ENCODE peak calls at places on chromosomes 3 and 15, in seven cellular contexts. N is nephron progenitor cell, L is HFF-Myc, S is GM23338, Y is Calu3, I is RWPE1, X is HCT116. C is an unnamed sample.

GRCh38 chr3:45980819-45981218 is 14.8 kb downstream of the FYCO1 start:
- DNase-seq in N (no peak), L (no peak), S (no peak), Y (no peak), I (no peak), X (no peak), C (no peak)

GRCh38 chr3:193148678-193149473 is 92.1 kb upstream of the PLAAT1 start:
- DNase-seq in N (no peak), L (no peak), S (no peak), Y (no peak), I (no peak), X (no peak), C (no peak)

GRCh38 chr3:99965077-99965476 is 147.4 kb downstream of the CMSS1 start:
- DNase-seq in N (no peak), L (no peak), S (no peak), Y (no peak), I (peak), X (no peak), C (no peak)

GRCh38 chr3:128011140-128011539 is 41.1 kb upstream of the SEC61A1 start:
- DNase-seq in N (peak), L (no peak), S (peak), Y (peak), I (peak), X (peak), C (no peak)

GRCh38 chr3:58333206-58334012 is 717 bp downstream of the PXK start:
- DNase-seq in N (peak), L (no peak), S (peak), Y (peak), I (peak), X (no peak), C (no peak)

GRCh38 chr3:148796799-148797198 is 30.8 kb upstream of the CPB1 start:
- DNase-seq in N (no peak), L (no peak), S (no peak), Y (peak), I (peak), X (peak), C (no peak)

GRCh38 chr3:12175137-12175593 is 16.5 kb upstream of the TIMP4 start:
- DNase-seq in N (no peak), L (no peak), S (no peak), Y (no peak), I (no peak), X (no peak), C (no peak)

GRCh38 chr15:34754674-34755418 is at the start of gene GJD2:
- DNase-seq in N (peak), L (no peak), S (peak), Y (no peak), I (no peak), X (no peak), C (no peak)

GRCh38 chr3:168034152-168034928 is 61.4 kb downstream of the GOLIM4 start:
- DNase-seq in N (no peak), L (peak), S (no peak), Y (no peak), I (no peak), X (no peak), C (peak)

GRCh38 chr3:135908225-135908624 is 57.3 kb upstream of the PPP2R3A start:
- DNase-seq in N (no peak), L (no peak), S (peak), Y (peak), I (peak), X (peak), C (no peak)

GRCh38 chr3:135908737-135909136 is 56.8 kb upstream of the PPP2R3A start:
- DNase-seq in N (no peak), L (no peak), S (no peak), Y (no peak), I (no peak), X (no peak), C (no peak)

GRCh38 chr3:135911106-135911505 is 54.4 kb upstream of the PPP2R3A start:
- DNase-seq in N (no peak), L (no peak), S (no peak), Y (no peak), I (no peak), X (no peak), C (no peak)

GRCh38 chr3:135907422-135908165 is 57.9 kb upstream of the PPP2R3A start:
- DNase-seq in N (no peak), L (no peak), S (no peak), Y (peak), I (peak), X (no peak), C (no peak)

DNA sequence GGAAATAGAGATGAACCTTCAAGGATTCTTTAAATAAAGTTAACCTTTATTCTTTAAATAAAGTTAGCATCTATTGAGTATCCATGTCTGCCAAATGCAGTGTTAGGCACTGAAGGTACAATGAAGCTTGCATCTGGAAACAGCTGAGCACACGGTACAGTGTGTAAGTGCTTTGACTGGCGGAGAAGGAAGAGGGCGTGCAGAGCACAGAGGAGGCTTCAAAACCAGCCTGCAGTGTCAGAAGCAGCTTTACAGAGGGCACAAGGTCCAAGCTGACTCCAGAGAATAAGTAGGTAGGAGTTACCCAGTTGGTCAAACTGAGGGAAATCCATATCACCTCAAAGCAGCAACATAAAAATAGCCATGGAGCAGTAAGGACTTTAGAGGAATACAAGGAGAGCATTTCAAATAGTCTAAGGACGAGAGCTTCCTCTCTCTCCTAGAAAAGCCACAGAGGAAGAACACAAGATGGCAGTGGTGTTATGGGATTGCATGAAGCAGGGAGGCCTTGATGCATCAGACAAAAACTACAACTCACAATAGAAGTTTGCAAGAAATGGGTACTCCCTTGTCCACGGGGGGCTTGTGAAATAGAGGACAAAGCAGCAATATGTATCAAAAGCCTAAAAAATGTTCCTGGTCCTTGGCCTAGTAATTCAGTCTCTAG is 60.3 kb upstream of the PPP2R3A start:
- DNase-seq in N (no peak), L (no peak), S (peak), Y (peak), I (no peak), X (no peak), C (no peak)
- TF ChIP-seq CTCF in N (no peak), L (peak), S (peak), Y (peak), I (no peak), X (no peak), C (peak)

GRCh38 chr3:15601399-15602145 is at the start of the genes BTD and HACL1:
- DNase-seq in N (peak), L (peak), S (peak), Y (peak), I (peak), X (peak), C (peak)
- TF ChIP-seq CTCF in N (no peak), L (peak), S (no peak), Y (no peak), I (no peak), X (peak), C (peak)

GRCh38 chr3:141127344-141128125 is 76.4 kb downstream of the SPSB4 start:
- DNase-seq in N (no peak), L (no peak), S (no peak), Y (no peak), I (no peak), X (no peak), C (no peak)
- TF ChIP-seq CTCF in N (no peak), L (no peak), S (no peak), Y (no peak), I (no peak), X (no peak), C (no peak)

GRCh38 chr15:40937762-40938529 is 8.8 kb downstream of the DLL4 start:
- DNase-seq in N (no peak), L (no peak), S (peak), Y (peak), I (peak), X (peak), C (no peak)
- TF ChIP-seq CTCF in N (no peak), L (peak), S (peak), Y (peak), I (peak), X (peak), C (peak)

DNA sequence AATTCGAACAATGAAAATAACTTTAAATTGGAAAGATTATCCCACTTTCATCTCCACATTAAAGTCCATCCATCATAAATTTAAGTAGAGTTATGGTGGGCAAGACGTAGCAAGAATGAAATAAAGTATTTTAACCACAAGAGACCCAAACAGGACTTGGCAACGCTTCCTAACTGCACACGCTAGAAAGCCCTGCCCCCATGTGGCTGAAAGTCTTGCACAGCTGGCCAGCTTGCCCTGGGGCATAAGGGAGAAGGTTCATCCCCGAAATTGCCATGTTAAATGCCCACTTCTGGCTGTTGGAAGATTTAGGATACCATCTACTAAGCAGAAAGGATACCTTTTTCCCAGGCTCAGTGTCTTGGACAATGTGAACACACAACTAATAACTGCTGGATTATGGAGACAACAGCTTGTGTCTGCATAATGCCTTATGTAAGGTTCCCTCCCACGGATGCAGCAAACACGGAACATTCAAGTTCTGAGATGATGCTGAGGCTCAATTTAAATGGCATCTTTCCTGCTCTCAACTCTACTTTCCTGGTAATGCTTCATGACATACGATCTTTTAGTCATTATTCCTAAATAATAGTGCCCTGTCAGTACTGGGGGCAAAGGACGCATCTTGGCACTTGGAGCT is 116.6 kb upstream of the TJP1 start:
- DNase-seq in N (no peak), L (no peak), S (peak), Y (no peak), I (no peak), X (no peak), C (no peak)
- TF ChIP-seq CTCF in N (no peak), L (peak), S (peak), Y (no peak), I (no peak), X (peak), C (no peak)

GRCh38 chr15:101068961-101069734 is 150.0 kb downstream of the LRRK1 start:
- DNase-seq in N (peak), L (no peak), S (peak), Y (no peak), I (peak), X (no peak), C (no peak)
- TF ChIP-seq CTCF in N (peak), L (peak), S (peak), Y (no peak), I (no peak), X (no peak), C (peak)

DNA sequence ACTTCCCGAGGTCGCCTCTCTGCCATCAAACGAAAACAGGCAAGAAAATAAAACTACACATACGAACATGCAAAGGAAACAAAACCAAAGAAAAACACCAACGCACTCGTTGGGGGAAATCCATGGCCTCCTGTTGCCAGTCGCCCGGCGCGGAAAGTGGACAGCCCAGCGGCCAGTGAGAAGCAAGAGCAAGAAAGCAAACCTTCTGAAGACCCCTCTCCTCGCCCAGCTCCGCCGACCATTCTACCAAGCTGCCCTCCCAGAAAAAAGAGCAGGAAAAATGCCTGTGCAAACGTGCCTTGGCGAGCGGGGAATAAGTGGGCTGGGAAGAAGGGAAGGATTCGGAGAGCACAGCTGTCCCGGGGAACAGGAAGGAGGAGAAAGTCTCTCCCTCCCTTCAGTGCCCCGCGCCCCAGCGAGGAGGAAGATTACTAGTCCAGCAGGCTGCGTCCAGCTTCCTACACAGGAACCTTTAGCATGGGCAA is 802 bp upstream of the NECTIN3 start:
- DNase-seq in N (no peak), L (no peak), S (peak), Y (no peak), I (peak), X (no peak), C (no peak)
- TF ChIP-seq CTCF in N (no peak), L (no peak), S (no peak), Y (no peak), I (no peak), X (no peak), C (peak)

C was measured in AG04449.